ENCODE peak calls at places on chromosomes 5 and 9, in eight cellular contexts. R is EL, J is hepatic stellate cell, O is HuH-7.5, G is NCI-H1417, V is progenitor cell of endocrine pancreas, H is NCI-H2171, W is T1000. M is an unnamed sample.

GRCh38 chr5:43320846-43321245 is 7.6 kb upstream of the HMGCS1 start:
- DNase-seq in V (no peak), H (no peak), G (no peak), W (no peak), J (no peak), O (no peak), R (no peak), M (no peak)

GRCh38 chr5:78108564-78108963 is 185.9 kb downstream of the AP3B1 start:
- DNase-seq in R (no peak), H (no peak), G (no peak), V (no peak), O (no peak), J (no peak), W (no peak), M (no peak)

GRCh38 chr5:9173281-9174048 is 372.4 kb downstream of the SEMA5A start:
- DNase-seq in R (peak; percentile 92), J (peak; percentile 45), O (no peak), G (no peak), W (no peak), H (no peak), V (no peak), M (no peak)

GRCh38 chr5:143986567-143987242 is 174.7 kb downstream of the HMHB1 start:
- DNase-seq in O (no peak), H (no peak), W (no peak), G (no peak), J (peak; percentile 34), R (peak; percentile 83), V (no peak), M (no peak)

GRCh38 chr5:17228833-17229291 is 11.4 kb downstream of the BASP1 start:
- DNase-seq in O (no peak), G (no peak), J (peak; percentile 27), W (no peak), V (no peak), R (peak; percentile 74), H (no peak), M (no peak)

GRCh38 chr5:142017832-142018427 is 5.1 kb upstream of the GNPDA1 start:
- DNase-seq in G (no peak), W (no peak), V (no peak), J (no peak), H (no peak), R (peak; percentile 24), O (no peak), M (no peak)

GRCh38 chr5:53590759-53591158 is 30.3 kb downstream of the NDUFS4 start:
- DNase-seq in J (no peak), H (no peak), W (no peak), O (no peak), V (no peak), G (no peak), R (no peak), M (no peak)

GRCh38 chr5:134136221-134136631 is 21.7 kb downstream of the TCF7 start:
- DNase-seq in G (no peak), V (no peak), O (no peak), H (no peak), J (no peak), W (no peak), R (no peak), M (no peak)

GRCh38 chr9:126482361-126483044 is 131.2 kb upstream of the LMX1B start:
- DNase-seq in R (peak; percentile 19), O (no peak), W (no peak), H (no peak), J (no peak), G (no peak), V (no peak), M (no peak)

GRCh38 chr9:115461284-115461683 is 343.3 kb upstream of the TNC start:
- DNase-seq in H (no peak), G (no peak), W (no peak), V (no peak), J (no peak), O (no peak), R (no peak), M (no peak)